ENCODE peak calls at places on chromosomes 6 and 20, in seven cellular contexts. Z is GM23248, J is neural progenitor cell, I is HCT116, Y is PC-3, Q is MM.1S, L is hepatocyte. H is an unnamed sample.

GRCh38 chr6:170162011-170162770 is 128.7 kb downstream of the DLL1 start:
- DNase-seq in I (no peak), J (no peak), Z (no peak), Q (no peak), Y (no peak), L (no peak), H (no peak)

GRCh38 chr6:124203812-124204167 is 400.1 kb downstream of the NKAIN2 start:
- DNase-seq in Z (no peak), L (no peak), I (no peak), Y (no peak), J (no peak), Q (no peak), H (no peak)

GRCh38 chr20:57708694-57709673 is 831 bp downstream of the PMEPA1 start:
- DNase-seq in Y (no peak), L (peak; percentile 56), Q (no peak), I (no peak), J (peak; percentile 37), Z (peak; percentile 72), H (no peak)

GRCh38 chr6:85124472-85125428 is 325.1 kb upstream of the NT5E start:
- DNase-seq in I (peak; percentile 15), Z (peak; percentile 82), L (no peak), J (no peak), Y (no peak), Q (no peak), H (no peak)

GRCh38 chr6:154606860-154607259 is 96.4 kb upstream of the CNKSR3 start:
- DNase-seq in Q (no peak), Z (no peak), I (no peak), J (no peak), Y (no peak), L (no peak), H (no peak)

GRCh38 chr6:150046943-150047342 is 21.6 kb upstream of the RAET1L start:
- DNase-seq in I (no peak), Y (no peak), L (no peak), Q (no peak), Z (no peak), J (no peak), H (no peak)

GRCh38 chr6:116397960-116398359 is 27.2 kb downstream of the DSE start:
- DNase-seq in Q (no peak), Y (no peak), Z (peak; percentile 47), J (no peak), L (no peak), I (no peak), H (no peak)

GRCh38 chr6:104527761-104528415 is 331.8 kb downstream of the HACE1 start:
- DNase-seq in Z (peak; percentile 43), Q (peak; percentile 29), Y (peak; percentile 57), I (no peak), J (peak; percentile 54), L (peak; percentile 30), H (peak; percentile 62)

GRCh38 chr6:10557886-10558285 is 36.7 kb downstream of the GCNT2 start:
- DNase-seq in Z (no peak), Q (no peak), I (no peak), J (no peak), L (no peak), Y (no peak), H (no peak)

GRCh38 chr6:82882363-82883033 is 183.1 kb downstream of the UBE3D start:
- DNase-seq in L (no peak), Q (no peak), Z (no peak), Y (no peak), J (no peak), I (no peak), H (no peak)

GRCh38 chr6:148509152-148509571 is 166.5 kb downstream of the SASH1 start:
- DNase-seq in Z (peak; percentile 77), L (no peak), Y (no peak), I (no peak), J (no peak), Q (no peak), H (no peak)

GRCh38 chr6:154166140-154166539 is 127.1 kb downstream of the OPRM1 start:
- DNase-seq in I (no peak), Q (no peak), J (no peak), Z (no peak), L (no peak), Y (peak; percentile 47), H (peak; percentile 60)

GRCh38 chr6:16322666-16323312 is 84.4 kb downstream of the GMPR start:
- DNase-seq in J (peak; percentile 26), L (peak; percentile 39), Q (peak; percentile 94), Z (peak; percentile 79), I (no peak), Y (peak; percentile 5), H (peak; percentile 47)

GRCh38 chr6:16326531-16326930 is 88.1 kb downstream of the GMPR start:
- DNase-seq in Y (no peak), Z (no peak), L (no peak), Q (no peak), J (no peak), I (no peak), H (no peak)

GRCh38 chr6:16324184-16324583 is 85.8 kb downstream of the GMPR start:
- DNase-seq in Q (no peak), L (no peak), J (no peak), Y (no peak), Z (no peak), I (no peak), H (no peak)

GRCh38 chr6:16326971-16327776 is 88.8 kb downstream of the GMPR start:
- DNase-seq in I (no peak), L (no peak), Q (no peak), J (no peak), Y (no peak), Z (no peak), H (no peak)

GRCh38 chr6:16324622-16325225 is 86.3 kb downstream of the GMPR start:
- DNase-seq in J (no peak), L (no peak), Y (peak; percentile 9), Q (no peak), I (no peak), Z (no peak), H (peak; percentile 37)
- H3K4me1 ChIP-seq in J (peaks cover 12% of the 10 kb centered on the region), L (peaks cover 13% of the 10 kb centered on the region), Y (peaks cover 17% of the 10 kb centered on the region), Q (peaks cover 37% of the 10 kb centered on the region), I (peaks cover 47% of the 10 kb centered on the region), Z (peaks cover 16% of the 10 kb centered on the region), H (peaks cover 10% of the 10 kb centered on the region)

GRCh38 chr20:63023071-63023835 is 16.5 kb upstream of the BHLHE23 start:
- DNase-seq in Y (no peak), I (no peak), Z (no peak), Q (no peak), J (no peak), L (no peak), H (no peak)
- TF ChIP-seq EZH2 in Y (no peak), I (no peak), Z (peak; percentile 50), Q (no peak), J (no peak), L (no peak), H (no peak)

GRCh38 chr6:53359088-53359842 is 10.5 kb upstream of the ELOVL5 start:
- DNase-seq in J (peak; percentile 97), Y (peak; percentile 96), L (peak; percentile 98), I (peak; percentile 78), Z (peak; percentile 98), Q (peak; percentile 93), H (peak; percentile 98)

GRCh38 chr6:53357576-53358343 is 9.0 kb upstream of the ELOVL5 start:
- DNase-seq in I (no peak), J (no peak), Y (no peak), Q (no peak), Z (no peak), L (no peak), H (no peak)

GRCh38 chr6:53361549-53362031 is 12.8 kb upstream of the ELOVL5 start:
- DNase-seq in I (no peak), L (no peak), J (peak; percentile 38), Q (no peak), Z (peak; percentile 70), Y (peak; percentile 55), H (no peak)

GRCh38 chr6:53358440-53359087 is 9.8 kb upstream of the ELOVL5 start:
- DNase-seq in L (peak; percentile 16), Z (no peak), Q (no peak), I (no peak), J (no peak), Y (no peak), H (no peak)

GRCh38 chr6:53359843-53360834 is 11.4 kb upstream of the ELOVL5 start:
- DNase-seq in I (no peak), Q (no peak), Y (no peak), L (peak; percentile 47), J (no peak), Z (peak; percentile 63), H (no peak)
- TF ChIP-seq EZH2phosphoT487 in I (no peak), Q (no peak), Y (no peak), L (no peak), J (no peak), Z (no peak), H (no peak)

GRCh38 chr20:13649548-13649947 is 10.8 kb upstream of the TASP1 start:
- DNase-seq in I (no peak), L (peak; percentile 23), Q (no peak), J (peak; percentile 64), Y (no peak), Z (peak; percentile 39), H (peak; percentile 41)
- H3K4me1 ChIP-seq in I (no peaks in the 10 kb centered on the region), L (peaks cover 12% of the 10 kb centered on the region), Q (no peaks in the 10 kb centered on the region), J (peaks cover 15% of the 10 kb centered on the region), Y (no peaks in the 10 kb centered on the region), Z (peaks cover 5% of the 10 kb centered on the region), H (peaks cover 26% of the 10 kb centered on the region)

DNA sequence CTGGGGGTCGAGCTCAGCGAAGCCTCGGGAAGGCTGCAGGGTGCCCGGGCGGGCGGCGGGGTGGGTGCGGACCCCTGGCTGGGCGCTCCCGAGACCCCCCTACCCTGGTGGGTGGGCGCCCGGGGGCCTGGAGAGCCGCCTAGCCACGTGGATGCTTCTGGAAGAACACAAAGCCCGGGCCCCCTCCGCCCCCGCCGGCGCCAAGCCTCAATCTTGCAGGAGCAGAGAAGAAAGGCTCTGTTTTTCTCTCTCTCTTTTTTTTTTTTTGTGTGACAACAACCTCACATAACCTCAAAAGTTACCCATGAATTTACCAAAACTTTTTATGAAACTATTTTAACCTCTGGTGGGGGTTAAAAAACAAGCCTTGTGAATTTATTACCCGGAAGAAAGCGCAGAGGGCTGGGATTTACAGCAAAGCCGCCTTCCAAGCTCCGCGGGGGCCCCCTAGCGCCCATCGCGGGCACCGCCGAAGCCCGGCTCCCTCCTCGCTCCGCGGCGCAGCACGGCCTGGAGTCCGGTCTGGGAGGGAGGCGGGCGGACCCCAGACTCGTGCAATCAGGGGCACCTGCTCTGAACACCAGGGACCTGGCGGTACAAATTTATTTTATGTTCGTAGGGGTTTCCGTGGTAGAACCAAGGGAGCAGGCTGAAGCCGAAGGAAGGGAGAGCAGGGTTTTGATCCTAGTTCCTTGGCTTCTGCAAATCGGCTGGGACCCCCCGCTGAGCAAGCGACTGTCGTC is 58.8 kb downstream of the ZNF831 start:
- DNase-seq in Y (peak; percentile 87), J (peak; percentile 90), L (peak; percentile 91), I (peak; percentile 33), Z (peak; percentile 86), Q (peak; percentile 66), H (peak; percentile 85)
- TF ChIP-seq EZH2 in Y (no peak), J (peak; percentile 59), L (no peak), I (no peak), Z (no peak), Q (no peak), H (no peak)

H was measured in GM23338.